ENCODE peak calls at places on chromosomes 11 and 22, in four cellular contexts. One of them, this sample, is unnamed.

GRCh38 chr11:70720291-70720690 is 322.0 kb downstream of the CTTN start:
- DNase-seq in MM.1S: no peak
- DNase-seq in GM06990: no peak
- DNase-seq in A549: no peak
- DNase-seq in this sample: no peak

GRCh38 chr11:86442420-86442819 is 67.7 kb downstream of the CCDC81 start:
- DNase-seq in GM06990: no peak
- DNase-seq in A549: no peak
- DNase-seq in MM.1S: no peak
- DNase-seq in this sample: no peak

GRCh38 chr22:43226368-43226979 is 39.5 kb upstream of the TTLL12 start:
- DNase-seq in MM.1S: no peak
- DNase-seq in A549: no peak
- DNase-seq in GM06990: no peak
- DNase-seq in this sample: no peak

GRCh38 chr11:2553198-2553597 is 108.4 kb downstream of the KCNQ1 start:
- DNase-seq in A549: no peak
- DNase-seq in GM06990: no peak
- DNase-seq in MM.1S: no peak
- DNase-seq in this sample: no peak

GRCh38 chr22:22369962-22370265 is 125.3 kb downstream of the VPREB1 start:
- DNase-seq in A549: no peak
- DNase-seq in GM06990: no peak
- DNase-seq in MM.1S: no peak
- DNase-seq in this sample: no peak

GRCh38 chr11:26134481-26135355 is 197.2 kb upstream of the ANO3 start:
- DNase-seq in GM06990: no peak
- DNase-seq in MM.1S: peak
- DNase-seq in A549: no peak
- DNase-seq in this sample: no peak

GRCh38 chr11:84250834-84251613 is 964.9 kb upstream of the CCDC90B start:
- DNase-seq in A549: no peak
- DNase-seq in GM06990: no peak
- DNase-seq in MM.1S: no peak
- DNase-seq in this sample: no peak

GRCh38 chr11:14908214-14908880 is 16.3 kb upstream of the CYP2R1 start:
- DNase-seq in A549: peak
- DNase-seq in MM.1S: peak
- DNase-seq in GM06990: no peak
- DNase-seq in this sample: peak

GRCh38 chr11:96187779-96188624 is 155.0 kb downstream of the MAML2 start:
- DNase-seq in GM06990: no peak
- DNase-seq in A549: no peak
- DNase-seq in MM.1S: no peak
- DNase-seq in this sample: no peak

GRCh38 chr11:77473001-77473800 is 693 bp downstream of the PAK1 start:
- DNase-seq in MM.1S: peak
- DNase-seq in A549: peak
- DNase-seq in GM06990: peak
- DNase-seq in this sample: peak

GRCh38 chr22:49803667-49804375 is 23.9 kb downstream of the BRD1 start:
- DNase-seq in GM06990: no peak
- DNase-seq in MM.1S: no peak
- DNase-seq in A549: no peak
- DNase-seq in this sample: no peak

GRCh38 chr11:55773138-55773537 is at the start of gene OR5D13:
- DNase-seq in A549: no peak
- DNase-seq in GM06990: no peak
- DNase-seq in MM.1S: no peak
- DNase-seq in this sample: no peak

GRCh38 chr22:24104307-24105017 is 76.8 kb upstream of the SUSD2 start:
- DNase-seq in GM06990: no peak
- DNase-seq in A549: no peak
- DNase-seq in MM.1S: no peak
- DNase-seq in this sample: no peak

GRCh38 chr11:117823294-117823940 is 1.1 kb downstream of the FXYD2 start:
- DNase-seq in MM.1S: no peak
- DNase-seq in GM06990: no peak
- DNase-seq in A549: no peak
- DNase-seq in this sample: peak

GRCh38 chr22:49685686-49686085 is 142.0 kb downstream of the BRD1 start:
- DNase-seq in GM06990: no peak
- DNase-seq in A549: no peak
- DNase-seq in MM.1S: no peak
- DNase-seq in this sample: no peak

GRCh38 chr11:8318536-8318935 is 54.9 kb upstream of the LMO1 start:
- DNase-seq in A549: no peak
- DNase-seq in GM06990: no peak
- DNase-seq in MM.1S: no peak
- DNase-seq in this sample: no peak
- TF ChIP-seq CTCF in A549: peak
- TF ChIP-seq CTCF in GM06990: peak
- TF ChIP-seq CTCF in MM.1S: no peak
- TF ChIP-seq CTCF in this sample: peak

GRCh38 chr22:39142088-39142667 is 10.3 kb downstream of the CBX7 start:
- DNase-seq in GM06990: no peak
- DNase-seq in A549: no peak
- DNase-seq in MM.1S: no peak
- DNase-seq in this sample: peak
- TF ChIP-seq CTCF in GM06990: no peak
- TF ChIP-seq CTCF in A549: no peak
- TF ChIP-seq CTCF in MM.1S: no peak
- TF ChIP-seq CTCF in this sample: no peak

GRCh38 chr22:38720350-38720749 is 14.6 kb downstream of the GTPBP1 start:
- DNase-seq in MM.1S: no peak
- DNase-seq in A549: no peak
- DNase-seq in GM06990: no peak
- DNase-seq in this sample: no peak

GRCh38 chr22:38717244-38717643 is 11.5 kb downstream of the GTPBP1 start:
- DNase-seq in MM.1S: no peak
- DNase-seq in A549: no peak
- DNase-seq in GM06990: no peak
- DNase-seq in this sample: no peak

GRCh38 chr22:38719196-38719595 is 13.5 kb downstream of the GTPBP1 start:
- DNase-seq in GM06990: no peak
- DNase-seq in A549: no peak
- DNase-seq in MM.1S: no peak
- DNase-seq in this sample: no peak

GRCh38 chr22:38716827-38717226 is 11.1 kb downstream of the GTPBP1 start:
- DNase-seq in MM.1S: peak
- DNase-seq in GM06990: no peak
- DNase-seq in A549: no peak
- DNase-seq in this sample: no peak

GRCh38 chr22:38718414-38718813 is 12.7 kb downstream of the GTPBP1 start:
- DNase-seq in MM.1S: no peak
- DNase-seq in A549: peak
- DNase-seq in GM06990: no peak
- DNase-seq in this sample: no peak
- TF ChIP-seq CTCF in MM.1S: no peak
- TF ChIP-seq CTCF in A549: no peak
- TF ChIP-seq CTCF in GM06990: no peak
- TF ChIP-seq CTCF in this sample: no peak

GRCh38 chr22:41799486-41800347 is 762 bp upstream of the CCDC134 start:
- DNase-seq in A549: no peak
- DNase-seq in MM.1S: no peak
- DNase-seq in GM06990: peak
- DNase-seq in this sample: peak
- TF ChIP-seq CTCF in A549: no peak
- TF ChIP-seq CTCF in MM.1S: no peak
- TF ChIP-seq CTCF in GM06990: no peak
- TF ChIP-seq CTCF in this sample: no peak

GRCh38 chr22:36628561-36629060 is 74.9 kb downstream of the CACNG2 start:
- DNase-seq in GM06990: no peak
- DNase-seq in MM.1S: no peak
- DNase-seq in A549: no peak
- DNase-seq in this sample: no peak

GRCh38 chr22:36629320-36629719 is 74.2 kb downstream of the CACNG2 start:
- DNase-seq in A549: no peak
- DNase-seq in MM.1S: no peak
- DNase-seq in GM06990: no peak
- DNase-seq in this sample: no peak

GRCh38 chr22:36619797-36620390 is 83.7 kb downstream of the CACNG2 start:
- DNase-seq in A549: no peak
- DNase-seq in GM06990: no peak
- DNase-seq in MM.1S: no peak
- DNase-seq in this sample: no peak

DNA sequence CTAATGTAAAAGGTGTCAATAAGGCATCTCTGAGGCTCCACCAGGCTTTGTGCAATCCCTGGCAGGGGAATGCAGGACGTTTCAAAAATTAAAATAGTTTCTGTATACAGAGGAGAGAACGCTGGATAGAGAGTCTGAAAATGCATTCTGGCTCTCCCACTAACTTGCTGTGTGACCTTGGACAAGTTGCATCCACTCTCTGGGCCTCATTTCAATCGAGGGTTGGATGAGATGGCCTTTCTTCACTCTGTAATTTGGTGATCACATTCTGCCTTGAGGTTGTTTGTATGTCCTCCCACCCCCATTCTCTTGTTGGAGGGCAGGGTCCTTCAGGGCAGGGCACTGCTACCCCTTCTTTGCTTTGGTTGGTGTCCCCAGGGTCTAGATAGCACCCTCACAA is 78.5 kb downstream of the CACNG2 start:
- DNase-seq in A549: no peak
- DNase-seq in MM.1S: no peak
- DNase-seq in GM06990: no peak
- DNase-seq in this sample: no peak
- TF ChIP-seq CTCF in A549: no peak
- TF ChIP-seq CTCF in MM.1S: no peak
- TF ChIP-seq CTCF in GM06990: no peak
- TF ChIP-seq CTCF in this sample: no peak

This sample was measured in GM13976.